ENCODE peak calls at places on chromosomes 12 and 14, in five cellular contexts. One of them, this sample, is unnamed. For H3K4me1, the result is how much of the 10 kb centered on the place peaks cover.

GRCh38 chr14:60204104-60204842 is 39.1 kb upstream of the DHRS7 start:
- DNase-seq in sigmoid colon: no peak
- DNase-seq in left ventricle myocardium inferior: no peak
- DNase-seq in mammary epithelial cell: no peak
- DNase-seq in fibroblast of lung: no peak
- DNase-seq in this sample: no peak

GRCh38 chr12:65986047-65986446 is 144.5 kb downstream of the LLPH start:
- DNase-seq in mammary epithelial cell: no peak
- DNase-seq in left ventricle myocardium inferior: no peak
- DNase-seq in sigmoid colon: no peak
- DNase-seq in fibroblast of lung: no peak
- DNase-seq in this sample: no peak

GRCh38 chr12:14373202-14373601 is 7.7 kb downstream of the ATF7IP start:
- DNase-seq in sigmoid colon: no peak
- DNase-seq in fibroblast of lung: peak
- DNase-seq in left ventricle myocardium inferior: no peak
- DNase-seq in mammary epithelial cell: peak
- DNase-seq in this sample: no peak

GRCh38 chr14:50395448-50395847 is 1.2 kb downstream of the CDKL1 start:
- DNase-seq in mammary epithelial cell: no peak
- DNase-seq in left ventricle myocardium inferior: no peak
- DNase-seq in sigmoid colon: peak
- DNase-seq in fibroblast of lung: no peak
- DNase-seq in this sample: no peak

GRCh38 chr12:1896964-1897363 is 21.5 kb downstream of the CACNA2D4 start:
- DNase-seq in fibroblast of lung: no peak
- DNase-seq in left ventricle myocardium inferior: no peak
- DNase-seq in sigmoid colon: no peak
- DNase-seq in mammary epithelial cell: no peak
- DNase-seq in this sample: no peak

GRCh38 chr14:88255798-88256197 is 67.3 kb downstream of the KCNK10 start:
- DNase-seq in left ventricle myocardium inferior: no peak
- DNase-seq in sigmoid colon: no peak
- DNase-seq in mammary epithelial cell: no peak
- DNase-seq in fibroblast of lung: no peak
- DNase-seq in this sample: no peak

GRCh38 chr12:68971404-68971803 is 38.4 kb upstream of the CPM start:
- DNase-seq in mammary epithelial cell: peak
- DNase-seq in fibroblast of lung: peak
- DNase-seq in sigmoid colon: no peak
- DNase-seq in left ventricle myocardium inferior: no peak
- DNase-seq in this sample: no peak

GRCh38 chr12:42039146-42039545 is 105.5 kb downstream of the GXYLT1 start:
- DNase-seq in mammary epithelial cell: peak
- DNase-seq in sigmoid colon: no peak
- DNase-seq in fibroblast of lung: peak
- DNase-seq in left ventricle myocardium inferior: no peak
- DNase-seq in this sample: no peak

GRCh38 chr12:57852620-57853509 is 6.3 kb upstream of the CTDSP2 start:
- DNase-seq in left ventricle myocardium inferior: peak
- DNase-seq in sigmoid colon: peak
- DNase-seq in fibroblast of lung: no peak
- DNase-seq in mammary epithelial cell: no peak
- DNase-seq in this sample: peak

GRCh38 chr12:89770391-89770790 is 61.8 kb upstream of the ATP2B1 start:
- DNase-seq in left ventricle myocardium inferior: no peak
- DNase-seq in fibroblast of lung: peak
- DNase-seq in sigmoid colon: no peak
- DNase-seq in mammary epithelial cell: no peak
- DNase-seq in this sample: no peak

GRCh38 chr14:105839425-105840265 is 313.3 kb downstream of the TMEM121 start:
- DNase-seq in sigmoid colon: peak
- DNase-seq in left ventricle myocardium inferior: no peak
- DNase-seq in mammary epithelial cell: no peak
- DNase-seq in fibroblast of lung: no peak
- DNase-seq in this sample: no peak

GRCh38 chr14:72744416-72745120 is 149.3 kb downstream of the DPF3 start:
- DNase-seq in sigmoid colon: no peak
- DNase-seq in left ventricle myocardium inferior: no peak
- DNase-seq in mammary epithelial cell: no peak
- DNase-seq in fibroblast of lung: no peak
- DNase-seq in this sample: no peak

GRCh38 chr12:42326466-42327226 is 679 bp downstream of the PPHLN1 start:
- DNase-seq in sigmoid colon: no peak
- DNase-seq in left ventricle myocardium inferior: no peak
- DNase-seq in fibroblast of lung: peak
- DNase-seq in mammary epithelial cell: peak
- DNase-seq in this sample: no peak

GRCh38 chr14:102819176-102819628 is 42.0 kb downstream of the TRAF3 start:
- DNase-seq in mammary epithelial cell: peak
- DNase-seq in left ventricle myocardium inferior: no peak
- DNase-seq in sigmoid colon: no peak
- DNase-seq in fibroblast of lung: no peak
- DNase-seq in this sample: no peak

GRCh38 chr12:62372825-62373224 is 93.8 kb upstream of the MON2 start:
- DNase-seq in left ventricle myocardium inferior: no peak
- DNase-seq in sigmoid colon: no peak
- DNase-seq in fibroblast of lung: no peak
- DNase-seq in mammary epithelial cell: no peak
- DNase-seq in this sample: no peak

GRCh38 chr14:65552724-65553123 is 140.2 kb downstream of the FUT8 start:
- DNase-seq in mammary epithelial cell: no peak
- DNase-seq in sigmoid colon: no peak
- DNase-seq in left ventricle myocardium inferior: no peak
- DNase-seq in fibroblast of lung: no peak
- DNase-seq in this sample: no peak

GRCh38 chr14:51298895-51299294 is 58.8 kb downstream of the TMX1 start:
- DNase-seq in fibroblast of lung: peak
- DNase-seq in sigmoid colon: no peak
- DNase-seq in left ventricle myocardium inferior: no peak
- DNase-seq in mammary epithelial cell: no peak
- DNase-seq in this sample: no peak

GRCh38 chr12:124073636-124074035 is 100.6 kb downstream of the ZNF664 start:
- DNase-seq in sigmoid colon: no peak
- DNase-seq in left ventricle myocardium inferior: no peak
- DNase-seq in mammary epithelial cell: no peak
- DNase-seq in fibroblast of lung: peak
- DNase-seq in this sample: no peak

GRCh38 chr12:113306382-113306781 is 28.5 kb downstream of the SLC8B1 start:
- DNase-seq in mammary epithelial cell: no peak
- DNase-seq in sigmoid colon: no peak
- DNase-seq in left ventricle myocardium inferior: no peak
- DNase-seq in fibroblast of lung: peak
- DNase-seq in this sample: no peak

GRCh38 chr12:80946591-80946990 is 8.9 kb upstream of the LIN7A start:
- DNase-seq in left ventricle myocardium inferior: no peak
- DNase-seq in mammary epithelial cell: no peak
- DNase-seq in sigmoid colon: no peak
- DNase-seq in fibroblast of lung: peak
- DNase-seq in this sample: no peak

GRCh38 chr12:9347328-9348127 is 139.3 kb upstream of the PZP start:
- DNase-seq in sigmoid colon: no peak
- DNase-seq in mammary epithelial cell: peak
- DNase-seq in fibroblast of lung: peak
- DNase-seq in left ventricle myocardium inferior: no peak
- DNase-seq in this sample: no peak

GRCh38 chr12:49422038-49422575 is 54.8 kb downstream of the SPATS2 start:
- DNase-seq in left ventricle myocardium inferior: no peak
- DNase-seq in fibroblast of lung: no peak
- DNase-seq in sigmoid colon: no peak
- DNase-seq in mammary epithelial cell: no peak
- DNase-seq in this sample: no peak

GRCh38 chr12:38587594-38587993 is 271.0 kb downstream of the ALG10B start:
- DNase-seq in fibroblast of lung: no peak
- DNase-seq in mammary epithelial cell: peak
- DNase-seq in left ventricle myocardium inferior: no peak
- DNase-seq in sigmoid colon: no peak
- DNase-seq in this sample: no peak

GRCh38 chr12:6461401-6462233 is 8.9 kb downstream of the VAMP1 start:
- DNase-seq in mammary epithelial cell: no peak
- DNase-seq in fibroblast of lung: no peak
- DNase-seq in left ventricle myocardium inferior: no peak
- DNase-seq in sigmoid colon: peak
- DNase-seq in this sample: no peak

GRCh38 chr12:44317651-44318126 is 481.8 kb downstream of the TMEM117 start:
- DNase-seq in mammary epithelial cell: no peak
- DNase-seq in left ventricle myocardium inferior: no peak
- DNase-seq in fibroblast of lung: peak
- DNase-seq in sigmoid colon: no peak
- DNase-seq in this sample: no peak

GRCh38 chr12:76038176-76038575 is 6.6 kb upstream of the PHLDA1 start:
- DNase-seq in mammary epithelial cell: no peak
- DNase-seq in fibroblast of lung: no peak
- DNase-seq in left ventricle myocardium inferior: no peak
- DNase-seq in sigmoid colon: no peak
- DNase-seq in this sample: no peak

GRCh38 chr14:52551696-52552062 is 626 bp downstream of the TXNDC16 start:
- DNase-seq in fibroblast of lung: peak
- DNase-seq in left ventricle myocardium inferior: no peak
- DNase-seq in mammary epithelial cell: peak
- DNase-seq in sigmoid colon: no peak
- DNase-seq in this sample: no peak

GRCh38 chr14:88189840-88190191 is 133.3 kb downstream of the KCNK10 start:
- DNase-seq in fibroblast of lung: no peak
- DNase-seq in mammary epithelial cell: no peak
- DNase-seq in left ventricle myocardium inferior: no peak
- DNase-seq in sigmoid colon: no peak
- DNase-seq in this sample: no peak

GRCh38 chr12:67927815-67928214 is 61.4 kb upstream of the IFNG-AS1 start:
- DNase-seq in fibroblast of lung: no peak
- DNase-seq in sigmoid colon: no peak
- DNase-seq in mammary epithelial cell: no peak
- DNase-seq in left ventricle myocardium inferior: no peak
- DNase-seq in this sample: no peak

GRCh38 chr12:67926063-67926462 is 63.2 kb upstream of the IFNG-AS1 start:
- DNase-seq in left ventricle myocardium inferior: no peak
- DNase-seq in sigmoid colon: no peak
- DNase-seq in mammary epithelial cell: no peak
- DNase-seq in fibroblast of lung: no peak
- DNase-seq in this sample: no peak

GRCh38 chr12:67927231-67927630 is 62.0 kb upstream of the IFNG-AS1 start:
- DNase-seq in sigmoid colon: no peak
- DNase-seq in fibroblast of lung: no peak
- DNase-seq in left ventricle myocardium inferior: no peak
- DNase-seq in mammary epithelial cell: no peak
- DNase-seq in this sample: no peak

GRCh38 chr12:67928621-67929369 is 60.5 kb upstream of the IFNG-AS1 start:
- DNase-seq in fibroblast of lung: peak
- DNase-seq in left ventricle myocardium inferior: no peak
- DNase-seq in sigmoid colon: no peak
- DNase-seq in mammary epithelial cell: no peak
- DNase-seq in this sample: no peak

DNA sequence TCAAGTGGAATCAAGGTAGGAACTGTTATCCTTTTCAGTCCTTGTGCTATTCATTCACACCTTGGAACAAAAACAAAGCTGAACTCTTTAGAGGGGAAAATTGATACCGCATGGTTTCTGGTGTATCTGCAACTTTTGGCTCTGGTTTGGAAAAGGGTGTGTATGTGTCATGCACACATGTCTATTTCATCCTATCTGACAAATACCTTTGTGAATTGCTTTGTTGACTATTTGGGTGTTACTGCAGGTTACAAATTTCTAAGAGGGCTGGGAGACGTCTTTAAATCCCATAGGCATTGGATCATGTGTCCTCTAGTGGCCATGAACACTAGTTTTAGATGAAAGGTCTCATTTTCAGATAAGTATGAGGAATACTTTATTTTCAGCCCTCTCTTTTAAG is 59.9 kb upstream of the IFNG-AS1 start:
- DNase-seq in mammary epithelial cell: no peak
- DNase-seq in fibroblast of lung: no peak
- DNase-seq in left ventricle myocardium inferior: no peak
- DNase-seq in sigmoid colon: no peak
- DNase-seq in this sample: no peak
- H3K27ac ChIP-seq in mammary epithelial cell: no peak
- H3K27ac ChIP-seq in fibroblast of lung: no peak
- H3K27ac ChIP-seq in left ventricle myocardium inferior: peak
- H3K27ac ChIP-seq in sigmoid colon: no peak
- H3K27ac ChIP-seq in this sample: peak

DNA sequence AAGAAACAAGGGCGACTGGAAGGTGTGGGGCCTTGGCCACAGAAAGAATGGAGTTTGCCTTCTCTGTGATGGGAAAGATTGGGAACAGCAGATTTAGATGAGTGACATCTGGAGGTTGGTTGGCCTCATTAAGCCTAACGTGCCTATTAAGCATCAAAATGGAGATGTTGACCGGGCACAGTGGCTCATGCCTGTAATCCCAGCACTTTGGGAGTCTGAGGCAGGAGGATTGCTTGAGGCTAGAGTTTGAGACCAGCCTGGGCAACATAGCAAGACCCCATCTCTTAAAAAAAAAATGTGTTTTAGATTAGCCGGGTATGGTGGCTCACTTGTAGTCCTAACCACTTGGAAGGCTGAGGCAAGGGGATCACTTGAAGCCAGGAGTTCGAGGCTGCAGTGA is 171.9 kb downstream of the ETV6 start:
- DNase-seq in sigmoid colon: no peak
- DNase-seq in mammary epithelial cell: no peak
- DNase-seq in fibroblast of lung: no peak
- DNase-seq in left ventricle myocardium inferior: no peak
- DNase-seq in this sample: no peak
- H3K4me1 ChIP-seq in sigmoid colon: under half
- H3K4me1 ChIP-seq in mammary epithelial cell: under half
- H3K4me1 ChIP-seq in fibroblast of lung: under half
- H3K4me1 ChIP-seq in left ventricle myocardium inferior: under half
- H3K4me1 ChIP-seq in this sample: under half

GRCh38 chr14:67582061-67582460 is 18.0 kb downstream of the PIGH start:
- DNase-seq in mammary epithelial cell: no peak
- DNase-seq in fibroblast of lung: no peak
- DNase-seq in left ventricle myocardium inferior: no peak
- DNase-seq in sigmoid colon: no peak
- DNase-seq in this sample: no peak
- TF ChIP-seq CTCF in mammary epithelial cell: no peak
- TF ChIP-seq CTCF in fibroblast of lung: no peak
- TF ChIP-seq CTCF in left ventricle myocardium inferior: no peak
- TF ChIP-seq CTCF in sigmoid colon: no peak
- TF ChIP-seq CTCF in this sample: no peak

GRCh38 chr12:67659296-67659695 is 10.8 kb downstream of the DYRK2 start:
- DNase-seq in mammary epithelial cell: no peak
- DNase-seq in fibroblast of lung: no peak
- DNase-seq in left ventricle myocardium inferior: no peak
- DNase-seq in sigmoid colon: no peak
- DNase-seq in this sample: no peak
- H3K27ac ChIP-seq in mammary epithelial cell: no peak
- H3K27ac ChIP-seq in fibroblast of lung: no peak
- H3K27ac ChIP-seq in left ventricle myocardium inferior: peak
- H3K27ac ChIP-seq in sigmoid colon: peak
- H3K27ac ChIP-seq in this sample: peak

DNA sequence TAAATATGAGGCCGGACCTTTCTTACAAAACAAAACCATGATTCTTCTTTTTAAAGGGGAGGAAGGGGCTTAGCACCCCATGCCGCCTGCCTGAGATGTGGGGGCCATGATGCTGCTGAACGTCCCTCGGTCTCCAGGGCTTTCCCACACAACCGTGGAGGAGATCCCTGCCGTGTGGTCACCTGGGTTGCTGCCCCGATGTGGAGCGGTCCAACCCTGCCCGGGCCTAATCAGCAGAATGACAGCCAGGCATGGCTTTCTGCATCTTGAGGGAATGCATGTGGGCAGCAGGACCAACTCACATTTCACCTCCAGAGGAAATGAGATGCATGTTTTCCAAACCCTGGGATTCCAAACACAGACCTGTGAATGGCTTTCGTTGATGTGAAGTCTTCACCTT is 48.9 kb upstream of the C14orf180 start:
- DNase-seq in mammary epithelial cell: no peak
- DNase-seq in left ventricle myocardium inferior: no peak
- DNase-seq in sigmoid colon: peak
- DNase-seq in fibroblast of lung: no peak
- DNase-seq in this sample: no peak
- H3K4me1 ChIP-seq in mammary epithelial cell: under half
- H3K4me1 ChIP-seq in left ventricle myocardium inferior: under half
- H3K4me1 ChIP-seq in sigmoid colon: under half
- H3K4me1 ChIP-seq in fibroblast of lung: under half
- H3K4me1 ChIP-seq in this sample: under half